ENCODE peak calls at places on chromosomes 1 and 21, in six cellular contexts. U is pancreas, T is neural progenitor cell, X is trophoblast cell, J is left ventricle myocardium inferior, O is neuronal stem cell. S is an unnamed sample.

GRCh38 chr21:32021319-32022027 is 148.7 kb downstream of the HUNK start:
- DNase-seq in U (peak), T (no peak), X (no peak), J (peak), O (no peak), S (no peak)

GRCh38 chr1:6490181-6491075 is 1.0 kb downstream of the PLEKHG5 start:
- DNase-seq in U (peak), T (peak), X (peak), J (peak), O (peak), S (peak)

GRCh38 chr1:32759997-32760623 is 57.0 kb downstream of the YARS1 start:
- DNase-seq in U (peak), T (peak), X (peak), J (no peak), O (peak), S (no peak)

GRCh38 chr21:28099296-28099695 is 893.4 kb downstream of the LTN1 start:
- DNase-seq in U (no peak), T (no peak), X (no peak), J (peak), O (no peak), S (no peak)

GRCh38 chr21:34034369-34035014 is 38.9 kb upstream of the MRPS6 start:
- DNase-seq in U (no peak), T (peak), X (no peak), J (no peak), O (no peak), S (no peak)

GRCh38 chr1:229025576-229025975 is 245.3 kb upstream of the RAB4A start:
- DNase-seq in U (no peak), T (no peak), X (no peak), J (no peak), O (no peak), S (no peak)

GRCh38 chr1:216464489-216464888 is 41.2 kb upstream of the USH2A start:
- DNase-seq in U (no peak), T (no peak), X (peak), J (no peak), O (no peak), S (no peak)

GRCh38 chr1:240462766-240463410 is 149.1 kb downstream of the GREM2 start:
- DNase-seq in U (no peak), T (no peak), X (no peak), J (no peak), O (no peak), S (no peak)

GRCh38 chr1:234722904-234723588 is 113.1 kb upstream of the IRF2BP2 start:
- DNase-seq in U (no peak), T (no peak), X (peak), J (peak), O (no peak), S (peak)

GRCh38 chr1:234613992-234614584 is 4.1 kb upstream of the IRF2BP2 start:
- DNase-seq in U (no peak), T (no peak), X (no peak), J (no peak), O (no peak), S (no peak)

DNA sequence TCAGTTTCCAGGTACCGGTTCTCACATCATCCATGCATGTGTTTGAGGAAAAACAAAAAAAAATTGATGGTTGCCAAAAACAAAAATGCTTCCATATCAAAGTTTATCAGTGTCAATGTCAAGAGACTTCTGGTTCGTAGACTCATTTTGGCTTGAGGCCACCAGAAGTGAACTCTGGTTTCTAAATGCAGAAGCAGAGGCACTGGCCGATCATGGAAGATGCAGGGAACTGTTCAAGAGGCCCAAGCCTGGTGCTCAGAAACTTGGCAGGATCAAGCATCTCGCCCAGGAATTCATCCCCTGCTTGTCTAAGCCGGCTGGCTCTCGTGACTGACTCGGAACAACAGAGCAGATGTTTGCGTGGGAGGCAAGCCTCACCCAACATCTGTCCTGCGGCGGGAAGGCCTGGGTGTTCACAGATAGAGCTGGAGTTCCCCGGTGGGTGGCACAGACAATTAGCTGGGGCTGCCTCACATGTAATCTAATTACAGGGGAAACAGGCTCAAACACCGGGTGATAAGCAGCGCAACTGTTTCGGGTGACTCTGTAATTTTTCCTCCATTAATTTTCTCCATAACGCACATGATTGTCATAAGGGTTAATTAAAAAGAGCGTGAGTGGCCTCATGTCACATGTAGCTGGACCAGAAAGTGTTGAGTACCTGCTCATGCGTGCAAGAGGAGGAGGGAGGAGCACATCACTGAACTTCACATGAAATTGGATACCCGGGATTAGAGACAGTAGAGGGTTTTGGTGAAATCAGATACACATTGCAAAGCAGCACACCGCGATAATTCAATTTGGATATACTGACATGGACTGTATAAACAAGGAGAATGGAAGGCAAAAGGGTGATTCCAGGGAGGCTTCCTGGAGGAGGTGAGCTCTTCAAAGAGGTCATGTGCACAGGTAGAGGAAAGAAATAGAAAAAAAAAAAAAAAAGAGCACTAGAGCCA is 180.0 kb downstream of the ETS2 start:
- DNase-seq in U (no peak), T (no peak), X (no peak), J (peak), O (no peak), S (no peak)
- H3K27ac ChIP-seq in U (no peak), T (no peak), X (no peak), J (peak), O (no peak), S (no peak)

DNA sequence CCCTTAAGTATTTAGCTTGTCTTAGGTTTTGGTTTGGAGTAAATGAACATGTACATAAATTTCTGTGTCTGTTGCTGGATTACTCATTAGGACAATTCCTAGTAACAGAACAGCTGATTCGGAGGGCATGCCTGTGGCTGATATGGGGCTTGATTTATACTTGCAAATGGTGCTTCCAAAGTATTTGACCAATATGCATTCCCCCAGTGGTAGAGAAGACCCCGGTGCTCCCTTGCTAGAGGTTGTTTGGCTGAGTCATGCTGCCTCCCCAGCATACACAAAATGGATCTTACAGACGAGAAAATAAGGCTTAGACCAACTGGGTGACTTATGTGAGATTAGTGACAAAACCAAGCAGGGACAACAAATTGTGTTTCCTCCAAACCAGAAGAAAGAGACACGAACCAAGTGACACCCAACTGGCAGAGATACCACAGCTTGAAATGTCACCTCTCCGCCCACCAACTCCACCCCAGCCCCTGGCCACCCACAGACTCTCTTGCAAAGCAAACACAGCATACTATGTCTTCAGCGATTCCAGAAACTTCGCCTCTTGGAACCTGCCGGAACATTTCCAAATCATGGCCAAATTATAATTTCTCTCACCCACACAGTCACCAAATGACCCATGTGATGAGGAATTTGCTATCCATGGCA is 75.9 kb upstream of the ETS2 start:
- DNase-seq in U (no peak), T (no peak), X (no peak), J (no peak), O (no peak), S (no peak)
- H3K27ac ChIP-seq in U (no peak), T (no peak), X (no peak), J (no peak), O (no peak), S (no peak)

GRCh38 chr21:46091631-46092025 is 6.3 kb upstream of the COL6A2 start:
- DNase-seq in U (no peak), T (no peak), X (no peak), J (no peak), O (no peak), S (no peak)
- H3K27ac ChIP-seq in U (peak), T (no peak), X (no peak), J (peak), O (no peak), S (no peak)

GRCh38 chr1:65069186-65069585 is 78.8 kb upstream of the AK4 start:
- DNase-seq in U (no peak), T (no peak), X (no peak), J (no peak), O (no peak), S (no peak)
- H3K27ac ChIP-seq in U (peak), T (no peak), X (no peak), J (peak), O (no peak), S (peak)

GRCh38 chr1:113074237-113074636 is 1.2 kb downstream of the LRIG2 start:
- DNase-seq in U (no peak), T (no peak), X (peak), J (no peak), O (no peak), S (no peak)

GRCh38 chr1:113073457-113073950 is 506 bp downstream of the LRIG2 start:
- DNase-seq in U (no peak), T (peak), X (peak), J (peak), O (no peak), S (no peak)

GRCh38 chr1:113072141-113072756 is 749 bp upstream of the LRIG2 start:
- DNase-seq in U (no peak), T (no peak), X (no peak), J (no peak), O (no peak), S (no peak)

DNA sequence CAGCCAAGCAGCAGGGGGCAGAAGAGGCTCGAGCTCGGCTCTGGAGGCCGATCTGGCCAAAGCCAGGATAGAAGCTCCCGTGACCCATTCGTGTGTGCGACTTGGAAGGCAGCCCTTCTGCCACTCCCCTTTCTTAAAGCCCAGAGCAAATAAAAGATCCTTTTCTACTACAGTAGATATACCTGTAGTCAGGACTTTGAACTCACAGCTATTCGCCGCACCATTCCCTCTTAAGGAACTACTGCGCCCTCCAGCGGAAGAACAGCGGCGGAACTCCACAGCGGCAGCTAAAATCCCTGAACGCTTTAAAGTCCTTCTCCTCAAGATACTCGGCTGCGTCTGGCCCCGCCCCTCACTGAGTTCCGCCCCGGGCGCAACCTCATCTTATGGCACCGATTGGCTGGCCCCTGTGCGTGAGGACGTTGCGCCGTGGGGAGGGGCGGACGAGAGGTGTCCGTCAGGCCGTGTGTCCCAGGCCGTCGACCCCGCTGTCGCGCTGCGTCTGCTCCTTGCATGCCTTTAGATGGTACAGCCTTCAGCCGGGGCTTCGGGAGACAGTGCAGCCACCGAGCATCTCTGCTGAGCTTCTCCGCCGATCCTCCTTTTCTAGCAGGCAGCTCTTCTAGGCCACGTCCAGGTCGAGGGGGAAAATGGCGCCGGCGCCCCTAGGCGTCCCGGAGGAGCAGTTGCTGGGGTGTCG is at the start of gene LRIG2:
- DNase-seq in U (peak), T (peak), X (peak), J (peak), O (peak), S (peak)
- H3K27ac ChIP-seq in U (peak), T (peak), X (peak), J (peak), O (peak), S (peak)

GRCh38 chr1:46806196-46807020 is 7.6 kb downstream of the CYP4B1 start:
- DNase-seq in U (no peak), T (no peak), X (peak), J (peak), O (no peak), S (no peak)

GRCh38 chr1:46804027-46804889 is 5.4 kb downstream of the CYP4B1 start:
- DNase-seq in U (no peak), T (no peak), X (no peak), J (peak), O (no peak), S (no peak)

GRCh38 chr1:46805755-46806154 is 6.9 kb downstream of the CYP4B1 start:
- DNase-seq in U (no peak), T (no peak), X (no peak), J (no peak), O (no peak), S (no peak)

GRCh38 chr1:46802901-46803574 is 4.2 kb downstream of the CYP4B1 start:
- DNase-seq in U (no peak), T (no peak), X (no peak), J (no peak), O (no peak), S (no peak)

DNA sequence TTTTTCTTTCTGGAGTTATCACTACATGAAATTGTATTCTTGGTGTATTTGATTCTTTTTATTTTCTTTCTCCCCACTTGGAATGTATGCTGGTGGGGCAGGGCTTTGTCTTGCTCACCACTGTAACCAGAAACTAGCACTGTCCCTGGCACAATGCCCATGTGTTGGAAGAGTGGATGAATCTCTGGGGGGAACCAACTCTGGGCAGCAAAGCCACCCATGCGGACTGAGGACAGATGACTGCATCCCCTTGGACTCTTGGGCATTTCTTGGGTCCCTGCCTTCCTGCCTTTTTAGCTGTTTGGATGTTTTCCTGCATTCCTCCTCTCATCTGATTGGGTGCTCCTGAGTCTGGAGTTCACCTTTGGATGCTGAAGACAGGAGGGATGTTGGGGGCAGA is 6.1 kb downstream of the CYP4B1 start:
- DNase-seq in U (no peak), T (no peak), X (no peak), J (no peak), O (no peak), S (no peak)
- H3K27ac ChIP-seq in U (no peak), T (no peak), X (no peak), J (peak), O (no peak), S (no peak)

GRCh38 chr1:115065021-115065420 is 24.3 kb downstream of the TSPAN2 start:
- DNase-seq in U (no peak), T (no peak), X (no peak), J (no peak), O (no peak), S (no peak)
- H3K27ac ChIP-seq in U (no peak), T (no peak), X (no peak), J (no peak), O (no peak), S (no peak)

GRCh38 chr1:147500309-147500839 is 40.9 kb upstream of the BCL9 start:
- DNase-seq in U (no peak), T (no peak), X (no peak), J (no peak), O (no peak), S (no peak)

GRCh38 chr1:147502760-147503159 is 38.5 kb upstream of the BCL9 start:
- DNase-seq in U (no peak), T (no peak), X (no peak), J (no peak), O (no peak), S (no peak)

GRCh38 chr1:147509786-147510360 is 31.4 kb upstream of the BCL9 start:
- DNase-seq in U (no peak), T (no peak), X (no peak), J (peak), O (no peak), S (peak)

GRCh38 chr1:147504801-147505303 is 36.4 kb upstream of the BCL9 start:
- DNase-seq in U (no peak), T (peak), X (peak), J (no peak), O (peak), S (no peak)
- H3K27ac ChIP-seq in U (no peak), T (peak), X (no peak), J (peak), O (peak), S (peak)

GRCh38 chr1:48208251-48208650 is 14.3 kb upstream of the SLC5A9 start:
- DNase-seq in U (no peak), T (no peak), X (no peak), J (no peak), O (no peak), S (no peak)
- H3K27ac ChIP-seq in U (no peak), T (no peak), X (no peak), J (no peak), O (no peak), S (no peak)

DNA sequence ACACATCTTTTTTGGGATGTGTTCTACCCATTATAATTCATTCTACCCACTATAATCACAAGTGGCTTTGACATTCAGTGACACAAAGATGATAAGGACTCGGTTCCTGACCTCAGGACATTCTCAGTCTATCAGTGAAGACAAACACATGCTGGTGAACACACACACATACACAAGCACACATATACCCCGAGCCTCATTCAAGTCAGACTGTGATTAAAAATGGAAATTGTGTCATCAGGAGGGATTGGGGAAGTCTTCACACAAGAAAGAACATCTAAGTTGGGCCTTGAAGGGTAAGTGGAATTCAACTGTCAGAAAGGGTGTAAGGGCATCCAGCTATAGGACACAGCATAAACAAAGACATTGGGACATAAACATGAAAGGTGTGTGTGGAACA is 2.6 kb upstream of the LAD1 start:
- DNase-seq in U (no peak), T (no peak), X (no peak), J (no peak), O (no peak), S (no peak)
- H3K27ac ChIP-seq in U (no peak), T (no peak), X (no peak), J (no peak), O (no peak), S (no peak)

S was measured in caudate nucleus.